ENCODE peak calls at places on chromosomes 1 and 21, in four cellular contexts. One of them, this sample, is unnamed.

GRCh38 chr1:193183019-193183643 is 3.3 kb downstream of the B3GALT2 start:
- DNase-seq in activated T-helper 9 cell treated with anti-CD3 and anti-CD28 coated beads, Interleukin-2, amount 50 U/mL, for 16 hours: no peak
- DNase-seq in NCI-H1417: peak
- DNase-seq in left ventricle myocardium superior: no peak
- DNase-seq in this sample: no peak

GRCh38 chr1:111571987-111572386 is 47.6 kb upstream of the RAP1A start:
- DNase-seq in left ventricle myocardium superior: no peak
- DNase-seq in NCI-H1417: no peak
- DNase-seq in activated T-helper 9 cell treated with anti-CD3 and anti-CD28 coated beads, Interleukin-2, amount 50 U/mL, for 16 hours: no peak
- DNase-seq in this sample: no peak

GRCh38 chr1:117710710-117711109 is 104.9 kb downstream of the TENT5C start:
- DNase-seq in activated T-helper 9 cell treated with anti-CD3 and anti-CD28 coated beads, Interleukin-2, amount 50 U/mL, for 16 hours: no peak
- DNase-seq in NCI-H1417: no peak
- DNase-seq in left ventricle myocardium superior: no peak
- DNase-seq in this sample: no peak

GRCh38 chr1:229699613-229700242 is 73.7 kb downstream of the URB2 start:
- DNase-seq in activated T-helper 9 cell treated with anti-CD3 and anti-CD28 coated beads, Interleukin-2, amount 50 U/mL, for 16 hours: no peak
- DNase-seq in left ventricle myocardium superior: no peak
- DNase-seq in NCI-H1417: no peak
- DNase-seq in this sample: no peak

GRCh38 chr1:94988356-94988755 is 61.4 kb upstream of the CNN3 start:
- DNase-seq in left ventricle myocardium superior: no peak
- DNase-seq in activated T-helper 9 cell treated with anti-CD3 and anti-CD28 coated beads, Interleukin-2, amount 50 U/mL, for 16 hours: no peak
- DNase-seq in NCI-H1417: no peak
- DNase-seq in this sample: no peak

GRCh38 chr1:24554714-24555113 is 1.2 kb upstream of the NCMAP start:
- DNase-seq in left ventricle myocardium superior: no peak
- DNase-seq in activated T-helper 9 cell treated with anti-CD3 and anti-CD28 coated beads, Interleukin-2, amount 50 U/mL, for 16 hours: no peak
- DNase-seq in NCI-H1417: no peak
- DNase-seq in this sample: no peak

GRCh38 chr1:30887485-30888315 is 20.9 kb downstream of the SDC3 start:
- DNase-seq in NCI-H1417: no peak
- DNase-seq in left ventricle myocardium superior: no peak
- DNase-seq in activated T-helper 9 cell treated with anti-CD3 and anti-CD28 coated beads, Interleukin-2, amount 50 U/mL, for 16 hours: no peak
- DNase-seq in this sample: no peak

GRCh38 chr1:47232187-47232874 is at the start of gene TAL1:
- DNase-seq in left ventricle myocardium superior: peak
- DNase-seq in NCI-H1417: no peak
- DNase-seq in activated T-helper 9 cell treated with anti-CD3 and anti-CD28 coated beads, Interleukin-2, amount 50 U/mL, for 16 hours: no peak
- DNase-seq in this sample: no peak

GRCh38 chr1:38962113-38962512 is 20.5 kb upstream of the RHBDL2 start:
- DNase-seq in activated T-helper 9 cell treated with anti-CD3 and anti-CD28 coated beads, Interleukin-2, amount 50 U/mL, for 16 hours: no peak
- DNase-seq in left ventricle myocardium superior: no peak
- DNase-seq in NCI-H1417: no peak
- DNase-seq in this sample: no peak

GRCh38 chr1:156153362-156153761 is at the start of gene SEMA4A:
- DNase-seq in left ventricle myocardium superior: no peak
- DNase-seq in NCI-H1417: no peak
- DNase-seq in activated T-helper 9 cell treated with anti-CD3 and anti-CD28 coated beads, Interleukin-2, amount 50 U/mL, for 16 hours: no peak
- DNase-seq in this sample: no peak

GRCh38 chr1:119659628-119660027 is 11.6 kb upstream of the ZNF697 start:
- DNase-seq in left ventricle myocardium superior: peak
- DNase-seq in NCI-H1417: no peak
- DNase-seq in activated T-helper 9 cell treated with anti-CD3 and anti-CD28 coated beads, Interleukin-2, amount 50 U/mL, for 16 hours: no peak
- DNase-seq in this sample: no peak

GRCh38 chr1:225745231-225745630 is 32.4 kb upstream of the SRP9 start:
- DNase-seq in left ventricle myocardium superior: no peak
- DNase-seq in activated T-helper 9 cell treated with anti-CD3 and anti-CD28 coated beads, Interleukin-2, amount 50 U/mL, for 16 hours: no peak
- DNase-seq in NCI-H1417: no peak
- DNase-seq in this sample: no peak

GRCh38 chr1:209749660-209750059 is 6.2 kb upstream of the TRAF3IP3 start:
- DNase-seq in NCI-H1417: no peak
- DNase-seq in activated T-helper 9 cell treated with anti-CD3 and anti-CD28 coated beads, Interleukin-2, amount 50 U/mL, for 16 hours: no peak
- DNase-seq in left ventricle myocardium superior: no peak
- DNase-seq in this sample: no peak

GRCh38 chr21:44401386-44402160 is 48.2 kb downstream of the TRPM2 start:
- DNase-seq in NCI-H1417: no peak
- DNase-seq in activated T-helper 9 cell treated with anti-CD3 and anti-CD28 coated beads, Interleukin-2, amount 50 U/mL, for 16 hours: no peak
- DNase-seq in left ventricle myocardium superior: no peak
- DNase-seq in this sample: no peak

GRCh38 chr1:70978623-70979022 is 69.0 kb downstream of the PTGER3 start:
- DNase-seq in activated T-helper 9 cell treated with anti-CD3 and anti-CD28 coated beads, Interleukin-2, amount 50 U/mL, for 16 hours: no peak
- DNase-seq in left ventricle myocardium superior: peak
- DNase-seq in NCI-H1417: no peak
- DNase-seq in this sample: no peak

GRCh38 chr1:119327066-119327435 is 41.5 kb upstream of the HAO2 start:
- DNase-seq in left ventricle myocardium superior: no peak
- DNase-seq in activated T-helper 9 cell treated with anti-CD3 and anti-CD28 coated beads, Interleukin-2, amount 50 U/mL, for 16 hours: no peak
- DNase-seq in NCI-H1417: peak
- DNase-seq in this sample: no peak

GRCh38 chr1:183807549-183808168 is 2.7 kb downstream of the RGL1 start:
- DNase-seq in left ventricle myocardium superior: peak
- DNase-seq in activated T-helper 9 cell treated with anti-CD3 and anti-CD28 coated beads, Interleukin-2, amount 50 U/mL, for 16 hours: no peak
- DNase-seq in NCI-H1417: no peak
- DNase-seq in this sample: no peak

GRCh38 chr1:31423418-31423947 is 10.5 kb downstream of the SERINC2 start:
- DNase-seq in left ventricle myocardium superior: no peak
- DNase-seq in activated T-helper 9 cell treated with anti-CD3 and anti-CD28 coated beads, Interleukin-2, amount 50 U/mL, for 16 hours: no peak
- DNase-seq in NCI-H1417: peak
- DNase-seq in this sample: no peak

GRCh38 chr1:216562383-216562782 is 139.1 kb upstream of the USH2A start:
- DNase-seq in left ventricle myocardium superior: no peak
- DNase-seq in NCI-H1417: no peak
- DNase-seq in activated T-helper 9 cell treated with anti-CD3 and anti-CD28 coated beads, Interleukin-2, amount 50 U/mL, for 16 hours: no peak
- DNase-seq in this sample: no peak

GRCh38 chr1:218529691-218530310 is 184.7 kb downstream of the TGFB2 start:
- DNase-seq in activated T-helper 9 cell treated with anti-CD3 and anti-CD28 coated beads, Interleukin-2, amount 50 U/mL, for 16 hours: no peak
- DNase-seq in left ventricle myocardium superior: no peak
- DNase-seq in NCI-H1417: no peak
- DNase-seq in this sample: no peak

GRCh38 chr1:32014199-32014936 is 700 bp downstream of the KHDRBS1 start:
- DNase-seq in NCI-H1417: peak
- DNase-seq in activated T-helper 9 cell treated with anti-CD3 and anti-CD28 coated beads, Interleukin-2, amount 50 U/mL, for 16 hours: peak
- DNase-seq in left ventricle myocardium superior: peak
- DNase-seq in this sample: no peak

GRCh38 chr1:185132534-185132933 is 24.2 kb downstream of the TRMT1L start:
- DNase-seq in activated T-helper 9 cell treated with anti-CD3 and anti-CD28 coated beads, Interleukin-2, amount 50 U/mL, for 16 hours: no peak
- DNase-seq in left ventricle myocardium superior: no peak
- DNase-seq in NCI-H1417: no peak
- DNase-seq in this sample: no peak

GRCh38 chr1:200039849-200040479 is 12.5 kb downstream of the NR5A2 start:
- DNase-seq in left ventricle myocardium superior: no peak
- DNase-seq in activated T-helper 9 cell treated with anti-CD3 and anti-CD28 coated beads, Interleukin-2, amount 50 U/mL, for 16 hours: no peak
- DNase-seq in NCI-H1417: no peak
- DNase-seq in this sample: no peak

GRCh38 chr1:216726435-216726834 is 3.2 kb upstream of the ESRRG start:
- DNase-seq in activated T-helper 9 cell treated with anti-CD3 and anti-CD28 coated beads, Interleukin-2, amount 50 U/mL, for 16 hours: no peak
- DNase-seq in left ventricle myocardium superior: no peak
- DNase-seq in NCI-H1417: no peak
- DNase-seq in this sample: no peak

GRCh38 chr1:170483041-170483440 is 48.9 kb upstream of the GORAB start:
- DNase-seq in left ventricle myocardium superior: no peak
- DNase-seq in activated T-helper 9 cell treated with anti-CD3 and anti-CD28 coated beads, Interleukin-2, amount 50 U/mL, for 16 hours: no peak
- DNase-seq in NCI-H1417: no peak
- DNase-seq in this sample: no peak

GRCh38 chr1:173507205-173507846 is 30.2 kb downstream of the PRDX6 start:
- DNase-seq in activated T-helper 9 cell treated with anti-CD3 and anti-CD28 coated beads, Interleukin-2, amount 50 U/mL, for 16 hours: no peak
- DNase-seq in NCI-H1417: no peak
- DNase-seq in left ventricle myocardium superior: no peak
- DNase-seq in this sample: no peak

GRCh38 chr1:238960071-238960470 is 426.3 kb upstream of the CHRM3 start:
- DNase-seq in activated T-helper 9 cell treated with anti-CD3 and anti-CD28 coated beads, Interleukin-2, amount 50 U/mL, for 16 hours: no peak
- DNase-seq in left ventricle myocardium superior: no peak
- DNase-seq in NCI-H1417: no peak
- DNase-seq in this sample: peak

GRCh38 chr21:16007933-16008332 is 278.2 kb downstream of the USP25 start:
- DNase-seq in left ventricle myocardium superior: no peak
- DNase-seq in activated T-helper 9 cell treated with anti-CD3 and anti-CD28 coated beads, Interleukin-2, amount 50 U/mL, for 16 hours: no peak
- DNase-seq in NCI-H1417: no peak
- DNase-seq in this sample: no peak

GRCh38 chr1:184792450-184792969 is 37.9 kb upstream of the EDEM3 start:
- DNase-seq in activated T-helper 9 cell treated with anti-CD3 and anti-CD28 coated beads, Interleukin-2, amount 50 U/mL, for 16 hours: no peak
- DNase-seq in left ventricle myocardium superior: peak
- DNase-seq in NCI-H1417: no peak
- DNase-seq in this sample: peak

GRCh38 chr1:61842863-61843514 is 100.7 kb downstream of the PATJ start:
- DNase-seq in left ventricle myocardium superior: no peak
- DNase-seq in NCI-H1417: no peak
- DNase-seq in activated T-helper 9 cell treated with anti-CD3 and anti-CD28 coated beads, Interleukin-2, amount 50 U/mL, for 16 hours: no peak
- DNase-seq in this sample: no peak

GRCh38 chr1:236576004-236576403 is 28.3 kb downstream of the HEATR1 start:
- DNase-seq in NCI-H1417: no peak
- DNase-seq in activated T-helper 9 cell treated with anti-CD3 and anti-CD28 coated beads, Interleukin-2, amount 50 U/mL, for 16 hours: no peak
- DNase-seq in left ventricle myocardium superior: no peak
- DNase-seq in this sample: no peak

GRCh38 chr1:97105531-97105930 is 383.9 kb downstream of the PTBP2 start:
- DNase-seq in activated T-helper 9 cell treated with anti-CD3 and anti-CD28 coated beads, Interleukin-2, amount 50 U/mL, for 16 hours: no peak
- DNase-seq in NCI-H1417: no peak
- DNase-seq in left ventricle myocardium superior: no peak
- DNase-seq in this sample: no peak

GRCh38 chr1:245160288-245160687 is 5.5 kb downstream of the KIF26B start:
- DNase-seq in NCI-H1417: no peak
- DNase-seq in left ventricle myocardium superior: no peak
- DNase-seq in activated T-helper 9 cell treated with anti-CD3 and anti-CD28 coated beads, Interleukin-2, amount 50 U/mL, for 16 hours: no peak
- DNase-seq in this sample: no peak

GRCh38 chr1:234706199-234706598 is 96.2 kb upstream of the IRF2BP2 start:
- DNase-seq in NCI-H1417: no peak
- DNase-seq in activated T-helper 9 cell treated with anti-CD3 and anti-CD28 coated beads, Interleukin-2, amount 50 U/mL, for 16 hours: no peak
- DNase-seq in left ventricle myocardium superior: no peak
- DNase-seq in this sample: no peak

This sample was measured in RWPE2.